ENCODE peak calls at places on chromosomes 16 and 17, in five cellular contexts. H, U, K, D and T are unnamed samples.

GRCh38 chr17:50946223-50946890 is 80.2 kb upstream of the TOB1 start:
- DNase-seq in D (no peak), U (no peak), K (no peak), H (no peak), T (no peak)

GRCh38 chr16:67199011-67199807 is at the start of gene ELMO3:
- DNase-seq in D (no peak), U (no peak), K (no peak), H (no peak), T (no peak)

GRCh38 chr17:63120406-63120805 is 154.4 kb downstream of the TANC2 start:
- DNase-seq in K (no peak), H (no peak), U (no peak), D (no peak), T (peak)

GRCh38 chr17:73533127-73533526 is 111.1 kb downstream of the SDK2 start:
- DNase-seq in H (no peak), U (no peak), K (no peak), D (no peak), T (no peak)

GRCh38 chr16:69827527-69827926 is 65.4 kb downstream of the WWP2 start:
- DNase-seq in H (no peak), U (no peak), D (no peak), K (no peak), T (no peak)

GRCh38 chr17:78805301-78805700 is 23.2 kb upstream of the CYTH1 start:
- DNase-seq in U (no peak), H (no peak), K (no peak), D (no peak), T (no peak)

GRCh38 chr16:11670171-11671131 is 2.2 kb downstream of the SNN start:
- DNase-seq in H (no peak), D (no peak), K (no peak), U (no peak), T (no peak)

GRCh38 chr17:16877102-16877501 is 94.8 kb downstream of the TNFRSF13B start:
- DNase-seq in U (no peak), D (no peak), H (no peak), K (no peak), T (no peak)

GRCh38 chr17:37888881-37889280 is 35.3 kb upstream of the TBC1D3K start:
- DNase-seq in H (no peak), U (no peak), D (no peak), K (no peak), T (no peak)

GRCh38 chr17:21039839-21040575 is 2.8 kb downstream of the USP22 start:
- DNase-seq in H (no peak), U (peak), K (no peak), D (peak), T (peak)

GRCh38 chr17:49393491-49394255 is 21.0 kb downstream of the PHB1 start:
- DNase-seq in U (no peak), D (no peak), K (no peak), H (no peak), T (no peak)

GRCh38 chr16:54400261-54400660 is 113.7 kb upstream of the IRX3 start:
- DNase-seq in H (no peak), U (no peak), D (no peak), K (no peak), T (no peak)

GRCh38 chr16:78607465-78607864 is 508.0 kb downstream of the WWOX start:
- DNase-seq in D (no peak), K (no peak), H (no peak), U (no peak), T (peak)

GRCh38 chr17:71142333-71142732 is 973.0 kb downstream of the KCNJ2 start:
- DNase-seq in K (no peak), H (no peak), U (no peak), D (no peak), T (no peak)

GRCh38 chr17:77332981-77333685 is 192.4 kb downstream of the SEC14L1 start:
- DNase-seq in H (no peak), U (no peak), K (no peak), D (peak), T (peak)

GRCh38 chr17:75105269-75106080 is 4.3 kb upstream of the ARMC7 start:
- DNase-seq in H (no peak), U (peak), K (no peak), D (peak), T (peak)

GRCh38 chr16:46757339-46758050 is 9.4 kb upstream of the MYLK3 start:
- DNase-seq in H (no peak), K (no peak), U (no peak), D (peak), T (peak)

GRCh38 chr17:4008082-4008435 is 43.8 kb upstream of the ATP2A3 start:
- DNase-seq in K (no peak), D (peak), U (no peak), H (no peak), T (peak)

GRCh38 chr16:10566613-10567012 is 13.8 kb downstream of the EMP2 start:
- DNase-seq in U (no peak), D (no peak), H (no peak), K (no peak), T (no peak)

GRCh38 chr17:48194097-48194550 is 86.6 kb downstream of the SNX11 start:
- DNase-seq in H (peak), D (no peak), U (no peak), K (no peak), T (no peak)

GRCh38 chr16:85360323-85361277 is 248.3 kb upstream of the CIBAR2 start:
- DNase-seq in U (no peak), H (no peak), K (no peak), D (no peak), T (no peak)

GRCh38 chr17:48484850-48485249 is 46.0 kb downstream of the HOXB1 start:
- DNase-seq in U (no peak), H (no peak), D (no peak), K (no peak), T (peak)

GRCh38 chr16:67234180-67234597 is 7.3 kb downstream of the TMEM208 start:
- DNase-seq in D (no peak), K (no peak), U (no peak), H (no peak), T (no peak)

GRCh38 chr17:80152057-80152831 is 5.3 kb upstream of the EIF4A3 start:
- DNase-seq in H (no peak), D (no peak), K (no peak), U (no peak), T (peak)

GRCh38 chr17:2064980-2065785 is 10.3 kb downstream of the HIC1 start:
- DNase-seq in H (no peak), D (peak), K (no peak), U (no peak), T (peak)
- TF ChIP-seq CTCF in H (peak), D (peak), K (peak), U (peak), T (peak)

DNA sequence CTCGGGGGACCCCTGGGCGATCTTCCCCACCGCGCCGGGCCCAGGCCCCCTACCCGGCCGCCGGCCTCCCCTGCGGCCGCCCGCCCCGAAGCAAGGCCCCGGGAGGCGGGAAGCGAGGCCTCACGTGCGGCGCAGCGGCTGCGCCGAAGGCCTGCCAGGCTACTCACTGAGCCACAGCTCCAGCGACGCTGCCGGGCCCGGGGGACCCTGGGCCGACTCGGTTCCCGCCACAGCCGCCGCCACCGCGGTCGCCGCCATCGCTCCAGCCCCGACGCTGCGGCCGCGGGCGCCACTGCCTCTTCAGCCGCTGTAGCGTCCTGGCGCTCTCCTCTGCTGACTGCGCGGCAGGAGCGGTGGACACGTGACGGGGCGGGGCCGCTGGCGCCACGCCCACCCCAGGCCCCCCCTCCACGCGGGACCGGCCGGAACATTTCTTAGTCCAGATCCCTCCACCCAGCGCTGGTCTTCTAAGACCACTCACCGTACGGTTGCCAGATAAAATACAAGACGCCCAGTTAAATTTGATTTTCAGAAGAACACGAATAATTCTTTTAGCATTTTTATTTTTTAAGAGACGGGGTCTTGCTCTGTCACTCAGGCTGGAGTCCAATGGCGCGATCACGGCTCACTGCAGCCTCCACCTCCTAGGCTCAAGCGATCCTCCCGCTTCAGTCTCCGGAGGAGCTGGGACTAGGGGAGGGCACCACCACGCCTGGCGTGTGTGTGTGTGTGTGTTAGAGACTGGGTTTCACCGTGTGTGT is at the start of gene GGA2:
- DNase-seq in D (peak), H (no peak), K (peak), U (peak), T (peak)
- TF ChIP-seq CTCF in D (no peak), H (no peak), K (no peak), U (no peak), T (no peak)

DNA sequence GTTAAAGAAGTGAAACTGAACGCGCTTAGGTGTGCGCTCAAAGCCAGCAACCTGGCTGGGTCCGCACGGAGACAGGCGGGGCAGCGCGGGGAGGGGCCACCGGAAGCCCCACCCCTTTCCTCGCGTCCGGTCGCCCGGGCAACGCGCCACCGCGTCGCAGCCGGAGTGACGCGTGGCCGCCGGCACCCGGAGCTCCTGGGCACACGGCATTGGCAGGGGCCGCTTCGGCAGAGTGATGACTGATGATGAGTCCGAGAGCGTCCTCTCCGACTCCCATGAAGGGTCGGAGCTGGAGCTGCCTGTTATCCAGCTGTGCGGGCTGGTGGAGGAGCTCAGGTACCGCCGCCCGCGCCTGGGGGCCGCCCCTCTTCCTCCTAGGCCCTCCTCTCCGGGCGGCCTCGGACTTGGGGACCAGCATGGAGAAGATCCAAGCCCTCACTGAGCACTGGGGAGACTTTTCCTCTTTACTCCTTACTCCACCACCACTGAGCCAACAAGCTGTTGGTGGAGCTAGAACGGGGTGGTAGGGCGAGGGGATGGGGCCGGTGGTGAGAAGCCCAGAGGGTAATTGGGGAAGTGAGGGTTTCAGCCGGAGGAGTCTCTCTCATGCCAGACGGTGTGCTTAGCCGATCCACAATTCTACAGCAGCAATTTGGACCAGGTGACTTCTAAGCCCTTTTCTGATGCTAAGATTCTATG is 44.9 kb downstream of the PRSS54 start:
- DNase-seq in U (peak), K (peak), H (no peak), D (peak), T (peak)
- TF ChIP-seq CTCF in U (no peak), K (no peak), H (no peak), D (no peak), T (no peak)

GRCh38 chr17:9842057-9842758 is 16.5 kb downstream of the GLP2R start:
- DNase-seq in H (no peak), U (peak), D (no peak), K (no peak), T (peak)
- TF ChIP-seq CTCF in H (no peak), U (no peak), D (no peak), K (no peak), T (no peak)

GRCh38 chr17:57035971-57036481 is 49.0 kb upstream of the AKAP1 start:
- DNase-seq in H (no peak), U (no peak), D (no peak), K (no peak), T (no peak)

GRCh38 chr17:57033296-57033695 is 51.8 kb upstream of the AKAP1 start:
- DNase-seq in U (no peak), K (no peak), H (no peak), D (no peak), T (peak)

GRCh38 chr17:57027852-57028251 is 49.9 kb downstream of the SCPEP1 start:
- DNase-seq in D (no peak), H (no peak), U (no peak), K (no peak), T (no peak)

GRCh38 chr17:57034807-57035754 is 50.0 kb upstream of the AKAP1 start:
- DNase-seq in H (no peak), K (no peak), U (no peak), D (no peak), T (no peak)

DNA sequence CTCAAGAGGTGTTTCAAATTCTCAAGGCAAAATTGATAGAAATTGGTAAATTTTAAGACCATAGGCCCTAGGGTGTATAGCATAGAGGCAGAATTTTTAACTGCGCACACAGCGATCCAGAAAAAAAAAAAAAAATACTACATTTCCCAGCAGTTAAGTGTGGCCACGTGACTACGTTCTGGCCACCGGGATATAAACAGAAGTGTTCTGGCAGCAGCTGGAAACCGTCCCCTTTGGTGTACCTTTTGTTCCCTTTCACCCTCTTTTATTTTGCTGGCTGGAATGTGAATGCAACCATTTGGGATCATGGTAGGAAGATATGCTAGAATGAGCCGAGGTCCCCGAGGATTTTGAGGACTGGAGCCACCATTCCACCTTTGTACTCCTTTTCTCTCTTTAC is 52.7 kb upstream of the AKAP1 start:
- DNase-seq in K (no peak), U (no peak), H (no peak), D (no peak), T (peak)
- TF ChIP-seq CTCF in K (no peak), U (no peak), H (no peak), D (no peak), T (no peak)

GRCh38 chr17:82450357-82451106 is at the start of gene CYBC1:
- DNase-seq in D (peak), U (peak), H (peak), K (peak), T (peak)
- TF ChIP-seq CTCF in D (no peak), U (no peak), H (no peak), K (no peak), T (no peak)

GRCh38 chr16:19980866-19981265 is 92.8 kb downstream of the GPR139 start:
- DNase-seq in D (peak), H (no peak), K (no peak), U (peak), T (peak)
- TF ChIP-seq CTCF in D (peak), H (peak), K (peak), U (peak), T (peak)

DNA sequence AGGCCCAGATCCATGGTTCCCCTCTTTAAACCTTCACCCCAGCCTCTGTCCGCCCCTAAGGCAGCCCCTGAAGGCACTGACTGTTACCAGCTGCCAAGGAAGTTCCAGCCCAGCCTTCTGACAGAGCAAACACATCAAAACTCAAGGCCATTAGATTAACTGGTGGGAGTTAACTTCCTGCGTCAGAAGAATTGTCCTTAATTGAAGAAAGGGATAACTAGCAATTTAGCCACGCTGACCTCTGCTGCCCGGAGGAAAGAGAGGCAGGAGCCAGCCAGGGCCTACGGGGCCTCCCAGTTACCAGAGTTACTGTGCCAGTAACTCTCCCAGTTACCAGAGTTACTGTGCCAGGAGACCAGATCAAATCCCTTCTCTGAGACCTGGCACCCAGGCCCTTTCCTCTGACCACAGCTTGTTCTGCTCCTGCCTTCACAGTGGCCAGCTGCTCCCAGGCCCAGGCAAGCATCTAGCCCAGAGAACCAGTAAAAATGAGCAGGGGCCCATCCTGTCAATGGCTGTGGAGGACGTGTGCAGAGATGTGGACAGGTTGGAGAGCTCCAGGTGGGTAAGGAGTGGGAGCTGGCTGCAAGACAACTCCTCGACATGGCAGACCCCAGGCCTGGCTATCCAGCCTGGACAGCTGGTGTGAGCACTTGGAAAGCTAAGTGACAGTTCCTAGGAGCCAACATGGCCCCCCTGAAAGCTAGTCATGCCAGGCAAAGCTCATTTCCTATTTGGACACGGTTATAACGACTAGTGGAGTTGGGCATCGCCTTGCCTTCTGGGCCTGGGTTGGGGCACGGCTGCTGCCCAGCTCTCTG is 2.8 kb upstream of the PITPNM3 start:
- DNase-seq in K (no peak), U (no peak), D (no peak), H (no peak), T (no peak)
- TF ChIP-seq CTCF in K (no peak), U (peak), D (no peak), H (no peak), T (no peak)

DNA sequence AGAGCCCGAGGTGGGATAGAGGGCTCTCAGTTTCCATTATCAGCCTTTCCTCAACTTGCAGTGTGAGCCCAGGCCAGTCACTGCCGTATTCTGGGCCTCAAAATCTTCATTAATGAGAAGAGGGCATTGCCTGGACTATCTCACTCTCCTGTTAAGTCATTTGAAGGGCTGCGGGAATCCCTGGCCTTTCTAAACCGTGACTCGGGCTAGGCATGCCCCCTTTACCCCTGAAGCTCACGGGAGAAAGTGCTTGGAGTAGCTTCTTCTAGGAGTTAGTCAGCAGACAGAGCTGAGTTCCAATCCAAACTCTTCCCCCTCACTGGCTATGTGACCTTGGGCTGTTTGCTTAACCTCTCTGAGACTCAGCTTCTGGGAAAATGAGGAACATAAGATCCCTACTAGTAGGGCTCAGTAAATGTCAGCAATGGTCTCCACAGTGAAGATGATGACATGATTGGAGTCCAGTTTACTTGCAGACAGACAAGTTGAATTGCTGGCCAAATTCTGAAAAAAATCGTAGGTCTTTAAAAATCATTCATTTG is 5.7 kb upstream of the B9D1 start:
- DNase-seq in H (no peak), U (no peak), D (no peak), K (no peak), T (peak)
- TF ChIP-seq CTCF in H (no peak), U (no peak), D (no peak), K (no peak), T (no peak)